ENCODE peak calls at places on chromosomes 6 and 20, in four cellular contexts. U is NCI-H1417, W is GM12892, G is HS-27A. T is an unnamed sample.

GRCh38 chr20:37729452-37729851 is 35.6 kb downstream of the CTNNBL1 start:
- DNase-seq in W (no peak), G (no peak), U (no peak), T (no peak)

GRCh38 chr6:99016355-99016754 is 68.6 kb upstream of the FBXL4 start:
- DNase-seq in W (no peak), U (no peak), G (no peak), T (no peak)

GRCh38 chr6:11754625-11755289 is 23.8 kb downstream of the ADTRP start:
- DNase-seq in W (no peak), G (no peak), U (no peak), T (no peak)

GRCh38 chr20:51687071-51687470 is 81.1 kb downstream of the ATP9A start:
- DNase-seq in G (peak), U (no peak), W (no peak), T (no peak)

GRCh38 chr20:37986873-37987601 is 46.2 kb downstream of the TTI1 start:
- DNase-seq in U (no peak), W (no peak), G (no peak), T (peak)

GRCh38 chr20:41664584-41664983 is 46.4 kb upstream of the CHD6 start:
- DNase-seq in U (no peak), G (peak), W (peak), T (no peak)

GRCh38 chr6:160678744-160679401 is 14.8 kb upstream of the LPA start:
- DNase-seq in G (no peak), W (no peak), U (no peak), T (no peak)

GRCh38 chr6:94196891-94197290 is 777.5 kb upstream of the EPHA7 start:
- DNase-seq in U (no peak), G (no peak), W (no peak), T (no peak)

GRCh38 chr20:2340823-2341222 is 39.9 kb upstream of the TGM6 start:
- DNase-seq in G (no peak), U (no peak), W (no peak), T (no peak)

GRCh38 chr20:8803065-8803464 is 265.8 kb upstream of the PLCB4 start:
- DNase-seq in W (no peak), G (no peak), U (peak), T (no peak)

GRCh38 chr20:43430265-43430664 is 27.4 kb upstream of the SRSF6 start:
- DNase-seq in W (no peak), G (no peak), U (no peak), T (no peak)

GRCh38 chr20:53984354-53984753 is 86.0 kb downstream of the BCAS1 start:
- DNase-seq in W (no peak), G (no peak), U (no peak), T (no peak)

GRCh38 chr6:157092736-157093135 is 230.6 kb downstream of the TMEM242 start:
- DNase-seq in U (peak), G (no peak), W (no peak), T (no peak)

GRCh38 chr20:37406010-37406998 is 60.4 kb downstream of the SRC start:
- DNase-seq in U (peak), G (peak), W (peak), T (no peak)

GRCh38 chr6:104630955-104631354 is 228.8 kb downstream of the HACE1 start:
- DNase-seq in W (no peak), U (no peak), G (no peak), T (no peak)

T was measured in retinal pigment epithelial cell.